ENCODE peak calls at places on chromosomes 3 and 15, in five cellular contexts. L, X, D, Q and E are unnamed samples.

GRCh38 chr15:88800026-88800425 is 3.2 kb upstream of the ACAN start:
- DNase-seq in L (no peak), X (peak), D (no peak), Q (peak), E (no peak)

GRCh38 chr15:69734699-69735098 is 282.1 kb downstream of the RPLP1 start:
- DNase-seq in L (no peak), X (peak), D (no peak), Q (no peak), E (no peak)

GRCh38 chr3:138471481-138471880 is 37.1 kb downstream of the ESYT3 start:
- DNase-seq in L (no peak), X (no peak), D (no peak), Q (no peak), E (no peak)

GRCh38 chr3:127441764-127442163 is 148.8 kb downstream of the TPRA1 start:
- DNase-seq in L (no peak), X (no peak), D (no peak), Q (no peak), E (no peak)

GRCh38 chr3:171328419-171329082 is 131.7 kb downstream of the TNIK start:
- DNase-seq in L (no peak), X (peak), D (no peak), Q (peak), E (peak)

GRCh38 chr3:177084616-177085015 is 112.7 kb downstream of the TBL1XR1 start:
- DNase-seq in L (no peak), X (no peak), D (no peak), Q (no peak), E (no peak)

GRCh38 chr3:150078983-150079739 is 108.5 kb upstream of the PFN2 start:
- DNase-seq in L (no peak), X (peak), D (peak), Q (peak), E (no peak)

GRCh38 chr3:713225-713624 is 379.6 kb upstream of the CNTN6 start:
- DNase-seq in L (no peak), X (no peak), D (no peak), Q (no peak), E (no peak)

GRCh38 chr3:150737874-150738679 is 24.9 kb downstream of the SIAH2 start:
- DNase-seq in L (peak), X (peak), D (no peak), Q (no peak), E (peak)

GRCh38 chr15:68378595-68378994 is 53.4 kb downstream of the ITGA11 start:
- DNase-seq in L (no peak), X (no peak), D (peak), Q (no peak), E (no peak)

GRCh38 chr15:44584162-44584749 is 47.3 kb downstream of the EIF3J start:
- DNase-seq in L (no peak), X (peak), D (no peak), Q (peak), E (peak)

GRCh38 chr3:49500408-49501257 is 30.6 kb downstream of the DAG1 start:
- DNase-seq in L (no peak), X (peak), D (peak), Q (peak), E (no peak)

GRCh38 chr3:125140817-125141595 is 71.5 kb downstream of the SLC12A8 start:
- DNase-seq in L (no peak), X (no peak), D (no peak), Q (no peak), E (peak)

GRCh38 chr15:28918141-28918983 is 32.6 kb downstream of the APBA2 start:
- DNase-seq in L (no peak), X (no peak), D (no peak), Q (peak), E (no peak)

GRCh38 chr3:16200411-16200810 is 25.9 kb downstream of the GALNT15 start:
- DNase-seq in L (no peak), X (peak), D (no peak), Q (no peak), E (no peak)

GRCh38 chr15:74608776-74609175 is 6.9 kb upstream of the CLK3 start:
- DNase-seq in L (no peak), X (no peak), D (no peak), Q (no peak), E (no peak)
- TF ChIP-seq CTCF in L (no peak), X (no peak), D (no peak), Q (no peak), E (no peak)

GRCh38 chr3:144770813-144771400 is 799.3 kb downstream of the DIPK2A start:
- DNase-seq in L (no peak), X (peak), D (no peak), Q (peak), E (peak)
- H3K4me3 ChIP-seq in L (no peak), X (no peak), D (no peak), Q (no peak), E (no peak)

DNA sequence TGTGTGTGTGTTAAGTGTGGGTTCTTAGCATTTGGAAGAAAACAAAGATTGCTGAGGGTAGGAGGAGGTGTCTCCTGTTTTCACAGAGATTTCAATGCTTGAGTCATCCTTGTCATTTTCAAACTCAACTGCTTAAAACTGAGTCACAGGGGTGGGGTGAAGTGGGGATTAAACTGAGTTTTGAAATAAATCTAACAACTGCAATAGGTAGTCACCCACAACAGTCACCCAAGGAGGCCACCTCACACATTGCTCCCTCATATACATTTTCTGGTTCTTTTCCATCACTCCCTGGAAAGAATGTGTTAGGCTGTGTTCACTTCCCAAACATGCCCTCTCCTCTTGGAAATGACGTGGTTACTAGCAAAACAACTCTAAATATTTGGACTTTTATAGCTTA is 187.7 kb upstream of the CMC1 start:
- DNase-seq in L (no peak), X (peak), D (no peak), Q (peak), E (no peak)
- TF ChIP-seq CTCF in L (no peak), X (no peak), D (no peak), Q (no peak), E (no peak)

GRCh38 chr3:120445654-120446053 is 5.1 kb downstream of the FSTL1 start:
- DNase-seq in L (no peak), X (no peak), D (no peak), Q (no peak), E (no peak)
- H3K4me3 ChIP-seq in L (no peak), X (peak), D (no peak), Q (no peak), E (no peak)

GRCh38 chr3:169811606-169812123 is 1.0 kb upstream of the LRRIQ4 start:
- DNase-seq in L (no peak), X (peak), D (no peak), Q (no peak), E (no peak)

GRCh38 chr3:169812124-169812843 is 386 bp upstream of the LRRIQ4 start:
- DNase-seq in L (peak), X (peak), D (peak), Q (no peak), E (peak)

GRCh38 chr3:169815590-169816150 is 3.0 kb upstream of the LRRC34 start:
- DNase-seq in L (no peak), X (no peak), D (no peak), Q (no peak), E (no peak)

GRCh38 chr3:169812844-169813677 is at the start of the genes LRRC34 and LRRIQ4:
- DNase-seq in L (peak), X (peak), D (peak), Q (no peak), E (peak)

GRCh38 chr3:169813757-169814517 is 1.2 kb upstream of the LRRC34 start:
- DNase-seq in L (peak), X (no peak), D (no peak), Q (peak), E (peak)
- TF ChIP-seq CTCF in L (peak), X (peak), D (no peak), Q (peak), E (peak)

DNA sequence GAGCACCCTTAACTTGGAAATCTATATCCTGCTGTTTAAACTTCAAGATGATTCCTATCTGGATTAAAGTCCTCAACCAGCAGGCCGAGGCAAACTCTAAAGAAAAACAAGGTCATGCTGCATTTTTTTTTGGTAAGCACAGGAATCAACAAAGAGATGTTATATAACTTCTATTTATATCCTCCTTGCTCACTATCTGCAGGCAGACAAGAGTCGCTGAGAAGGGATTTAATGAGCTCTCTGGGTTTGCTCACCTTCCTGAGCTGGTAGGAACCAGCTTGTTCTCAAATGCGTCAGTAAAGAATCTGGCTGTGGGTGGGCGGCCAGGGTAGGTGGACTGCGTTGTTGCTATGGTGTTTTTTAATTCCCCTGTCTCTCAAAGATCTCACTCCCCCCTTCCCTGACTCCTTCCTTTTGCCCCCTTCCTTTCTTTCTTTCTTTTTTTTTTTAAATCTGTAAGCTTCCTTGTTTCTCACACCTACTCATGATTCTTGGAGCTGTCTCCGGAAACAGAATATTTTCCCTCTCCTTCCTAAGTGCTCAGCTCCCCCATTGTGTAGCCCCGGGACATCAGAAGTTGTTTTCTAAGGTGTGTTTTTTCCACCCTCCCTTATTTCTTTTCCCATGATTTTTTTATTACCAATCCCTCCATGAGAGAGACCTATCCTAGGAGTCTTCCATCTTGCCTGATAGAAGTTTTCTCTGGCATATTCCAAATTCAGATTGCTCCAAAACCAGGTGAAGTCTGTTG is 228.8 kb upstream of the BHLHE40 start:
- DNase-seq in L (no peak), X (peak), D (peak), Q (no peak), E (peak)
- H3K4me3 ChIP-seq in L (peak), X (no peak), D (no peak), Q (no peak), E (peak)

GRCh38 chr3:161556533-161556932 is 59.9 kb downstream of the OTOL1 start:
- DNase-seq in L (no peak), X (no peak), D (no peak), Q (no peak), E (no peak)

GRCh38 chr3:161558256-161558655 is 61.6 kb downstream of the OTOL1 start:
- DNase-seq in L (no peak), X (peak), D (no peak), Q (no peak), E (no peak)

GRCh38 chr3:161557751-161558150 is 61.1 kb downstream of the OTOL1 start:
- DNase-seq in L (no peak), X (no peak), D (no peak), Q (no peak), E (no peak)

GRCh38 chr3:161560006-161560637 is 63.5 kb downstream of the OTOL1 start:
- DNase-seq in L (no peak), X (peak), D (peak), Q (peak), E (peak)

DNA sequence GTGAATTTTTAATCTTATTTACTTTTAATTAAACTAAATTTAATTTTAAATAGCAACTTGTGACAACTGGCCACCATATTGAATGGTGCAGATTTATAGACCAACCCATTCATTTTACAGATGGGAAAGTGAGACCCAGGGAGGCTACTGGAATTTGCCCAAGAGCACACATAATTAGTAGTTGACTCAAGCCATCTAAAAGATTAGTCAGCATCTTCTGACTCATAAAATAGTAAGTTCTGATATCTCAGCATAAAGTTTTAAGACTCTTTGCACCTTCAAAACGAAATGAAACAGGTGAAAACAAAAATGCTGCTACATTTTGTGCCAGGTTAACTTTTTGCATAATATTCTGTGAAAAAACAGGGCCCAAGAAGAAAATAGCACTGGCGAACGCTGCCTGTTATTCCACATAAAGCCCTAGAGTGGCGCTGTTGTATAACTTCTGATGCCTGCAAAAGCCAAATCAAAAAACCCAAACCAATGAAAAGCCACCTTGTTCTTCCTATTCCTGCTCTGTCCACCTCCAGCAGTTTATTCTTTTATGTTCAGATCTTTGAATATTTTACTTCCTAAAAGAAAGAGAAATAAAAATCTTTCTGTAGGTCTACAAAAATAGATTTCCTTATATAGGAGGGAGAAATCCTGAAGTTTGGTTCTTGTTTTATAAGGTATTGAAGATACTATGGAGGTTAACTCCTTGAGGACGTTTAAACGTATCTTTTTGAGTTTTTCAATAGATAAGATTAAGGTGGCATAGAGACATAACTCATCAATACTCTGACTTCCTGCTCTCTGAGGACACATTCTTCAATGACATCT is 62.8 kb downstream of the OTOL1 start:
- DNase-seq in L (no peak), X (peak), D (no peak), Q (peak), E (peak)
- TF ChIP-seq CTCF in L (peak), X (peak), D (peak), Q (peak), E (peak)

DNA sequence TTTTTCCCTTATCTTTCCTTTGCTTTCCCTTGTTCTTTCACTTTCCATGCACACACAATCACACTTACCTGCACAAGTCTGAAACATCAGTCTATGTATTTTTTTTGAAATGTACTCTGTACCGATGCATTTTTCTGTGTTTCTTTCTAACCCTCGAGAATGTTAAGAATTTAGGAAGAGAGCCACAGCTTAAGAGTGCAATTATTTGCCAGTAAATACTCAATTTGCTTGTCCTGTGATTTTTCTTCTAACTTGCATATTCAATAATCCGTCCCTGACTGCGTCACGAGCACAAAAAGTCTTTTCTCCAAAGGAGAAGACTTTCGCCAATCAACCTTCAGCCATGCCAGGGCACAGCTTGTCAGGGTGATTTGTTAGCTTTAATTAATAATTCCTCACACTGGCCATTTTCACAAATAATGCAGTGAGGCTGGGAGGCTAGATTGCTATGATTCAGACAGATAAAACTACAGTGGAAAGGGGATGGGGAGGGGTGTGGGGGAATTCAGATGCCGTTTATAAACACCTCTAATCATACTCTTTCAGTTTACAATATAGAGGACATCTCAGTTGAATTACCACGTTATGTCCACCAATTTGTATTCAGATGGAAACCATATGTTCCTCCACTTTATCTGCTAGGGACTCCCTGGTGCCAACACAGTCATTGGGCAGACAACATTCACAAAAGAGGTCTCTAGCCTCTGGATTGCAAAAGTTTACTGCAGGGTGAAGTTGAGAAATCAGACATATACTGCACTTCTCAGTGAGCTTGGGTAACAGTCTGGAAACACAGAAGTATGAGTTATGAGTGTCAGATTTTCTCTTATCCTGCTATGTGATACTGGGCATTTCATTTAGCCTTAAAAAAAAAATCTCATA is 388.0 kb downstream of the ZBTB20 start:
- DNase-seq in L (no peak), X (peak), D (no peak), Q (peak), E (no peak)
- H3K4me3 ChIP-seq in L (no peak), X (peak), D (peak), Q (peak), E (no peak)